ENCODE peak calls at places on chromosomes 11 and 22, in seven cellular contexts. R, E, X, K, J, H and P are unnamed samples.
A peak's percentile ranks its signal among the peaks of the same experiment; 100 is the strongest.

GRCh38 chr11:126722956-126723664 is 277.5 kb downstream of the KIRREL3 start:
- DNase-seq in J (no peak), E (no peak), X (no peak), H (no peak), R (no peak), K (no peak), P (no peak)

GRCh38 chr22:44458044-44459020 is 39.7 kb downstream of the RTL6 start:
- DNase-seq in X (no peak), J (no peak), H (no peak), E (no peak), K (no peak), R (no peak), P (no peak)

GRCh38 chr22:25908755-25909154 is 166.8 kb downstream of the MYO18B start:
- DNase-seq in E (no peak), R (no peak), K (no peak), X (no peak), J (no peak), H (no peak), P (no peak)

GRCh38 chr11:122209619-122210377 is 93.8 kb upstream of the BLID start:
- DNase-seq in X (no peak), H (no peak), E (no peak), R (no peak), J (no peak), K (peak; percentile 75), P (peak; percentile 46)

GRCh38 chr11:105226062-105226461 is 86.5 kb upstream of the CARD18 start:
- DNase-seq in K (no peak), E (no peak), J (no peak), H (no peak), R (no peak), X (no peak), P (no peak)

GRCh38 chr22:27461470-27461869 is 340.1 kb downstream of the MN1 start:
- DNase-seq in K (peak; percentile 10), E (no peak), X (peak; percentile 85), J (no peak), R (no peak), H (no peak), P (no peak)

GRCh38 chr11:20213790-20214189 is 53.5 kb upstream of the DBX1 start:
- DNase-seq in E (no peak), R (no peak), H (no peak), K (no peak), X (no peak), J (no peak), P (no peak)

GRCh38 chr11:28105869-28106268 is 2.1 kb downstream of the KIF18A start:
- DNase-seq in R (no peak), J (no peak), X (no peak), K (no peak), E (no peak), H (no peak), P (no peak)

GRCh38 chr11:3134651-3135490 is 30.2 kb downstream of the OSBPL5 start:
- DNase-seq in E (no peak), J (no peak), K (no peak), R (no peak), X (no peak), H (no peak), P (no peak)

GRCh38 chr11:90204832-90205646 is 17.8 kb downstream of the CHORDC1 start:
- DNase-seq in J (no peak), X (no peak), K (no peak), E (peak; percentile 39), R (no peak), H (peak; percentile 35), P (peak; percentile 12)

GRCh38 chr11:77136074-77136473 is 8.0 kb downstream of the MYO7A start:
- DNase-seq in J (no peak), K (no peak), H (no peak), E (no peak), R (no peak), X (no peak), P (no peak)

GRCh38 chr22:31296258-31296657 is 4.0 kb upstream of the PIK3IP1 start:
- DNase-seq in E (no peak), J (no peak), R (no peak), K (no peak), H (no peak), X (no peak), P (no peak)

GRCh38 chr22:39723899-39724351 is 153.4 kb downstream of the CACNA1I start:
- DNase-seq in X (no peak), E (peak; percentile 12), J (no peak), R (peak; percentile 25), K (no peak), H (peak; percentile 69), P (no peak)

GRCh38 chr11:48094643-48095339 is 114.4 kb downstream of the PTPRJ start:
- DNase-seq in X (no peak), K (no peak), R (no peak), H (no peak), E (no peak), J (no peak), P (no peak)

GRCh38 chr11:48093795-48094642 is 113.7 kb downstream of the PTPRJ start:
- DNase-seq in R (no peak), E (no peak), H (no peak), J (no peak), K (no peak), X (no peak), P (no peak)

GRCh38 chr11:48098024-48098423 is 117.7 kb downstream of the PTPRJ start:
- DNase-seq in K (no peak), J (no peak), E (no peak), R (no peak), X (no peak), H (no peak), P (no peak)

GRCh38 chr11:48095779-48096470 is 115.6 kb downstream of the PTPRJ start:
- DNase-seq in K (no peak), R (no peak), X (no peak), H (no peak), E (no peak), J (no peak), P (no peak)

DNA sequence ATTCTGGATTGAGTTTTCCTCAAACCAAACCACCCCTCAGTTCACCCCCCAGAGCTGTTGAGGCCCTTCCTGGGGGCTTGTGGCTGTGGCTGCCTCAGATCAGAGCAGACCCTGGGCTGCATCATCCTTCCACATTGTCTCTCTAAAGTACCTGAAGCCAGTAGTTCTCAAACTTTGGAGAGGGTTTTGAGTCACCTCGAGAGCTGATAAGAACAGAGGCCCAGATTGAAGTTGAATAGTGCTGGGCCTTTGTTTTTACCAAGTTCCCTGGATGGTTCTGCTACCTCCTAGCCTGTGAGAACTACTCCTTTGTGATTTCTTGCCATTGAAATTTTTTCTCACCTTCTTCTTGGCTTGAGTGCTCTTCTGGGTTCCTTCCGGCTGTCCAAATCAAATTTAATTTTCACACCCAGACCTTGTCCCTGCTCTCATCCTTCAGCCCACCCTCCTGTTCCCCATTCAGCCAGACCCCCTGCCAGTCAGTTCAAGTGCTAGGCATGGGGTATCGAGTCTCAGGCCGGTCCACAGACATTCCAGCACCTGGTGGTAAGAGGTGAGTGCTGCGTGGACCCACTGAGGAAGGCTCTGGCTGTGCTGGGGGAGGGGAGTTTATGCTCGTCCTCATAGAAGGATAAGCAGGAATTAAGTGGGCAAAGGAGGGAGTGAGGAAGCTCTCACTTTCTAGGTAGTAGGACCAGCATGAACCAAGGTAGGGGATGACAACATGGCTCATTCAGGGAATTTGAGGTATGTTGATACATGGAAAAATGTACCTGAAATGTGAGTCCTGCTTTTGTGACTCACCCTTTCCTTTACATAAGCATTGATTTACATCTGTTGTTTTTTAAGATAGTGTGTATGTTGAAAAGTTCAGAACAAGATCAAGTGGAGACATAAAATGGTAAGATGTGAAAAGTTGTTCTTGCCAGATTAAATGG is 116.5 kb downstream of the PTPRJ start:
- DNase-seq in J (no peak), K (no peak), H (no peak), R (no peak), X (no peak), E (peak; percentile 35), P (no peak)
- H3K27ac ChIP-seq in J (no peak overlapping the region), K (no peak overlapping the region), H (no peak overlapping the region), R (peak overlapping the region; percentile 26), X (no peak overlapping the region), E (no peak overlapping the region), P (no peak overlapping the region)

DNA sequence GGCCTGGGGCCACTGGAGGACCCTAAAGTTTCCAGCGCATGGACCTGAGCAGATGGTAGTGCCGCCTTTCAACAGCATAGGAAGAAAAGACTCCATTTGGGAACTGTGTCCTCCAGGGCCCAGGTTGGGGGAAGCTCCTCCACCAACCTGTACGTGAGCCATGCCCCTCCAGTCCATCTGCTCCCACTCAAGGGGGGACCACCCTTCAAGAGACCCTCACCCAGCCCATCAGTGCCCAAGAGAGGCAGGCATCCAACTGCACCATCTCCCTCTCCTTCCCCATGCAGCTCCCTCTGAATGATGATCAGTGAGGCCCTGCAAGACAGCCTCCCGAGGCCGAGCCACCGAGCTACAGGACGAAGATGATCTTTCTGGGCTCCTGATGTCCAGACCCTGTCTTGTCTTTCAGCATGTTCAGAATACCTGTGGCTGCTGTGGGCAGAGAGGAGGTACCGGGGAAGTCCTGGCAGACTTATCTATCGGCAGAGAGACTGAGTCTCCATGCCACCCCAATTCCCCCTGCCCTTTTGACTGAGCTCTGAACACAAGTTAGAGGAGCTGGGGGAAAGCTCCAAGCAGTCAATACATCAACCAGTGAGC is 25.0 kb upstream of the JAM3 start:
- DNase-seq in R (no peak), H (no peak), X (no peak), K (no peak), J (no peak), E (no peak), P (no peak)
- H3K4me1 ChIP-seq in R (peaks cover 63% of the 10 kb centered on the region), H (no peaks in the 10 kb centered on the region), X (no peaks in the 10 kb centered on the region), K (peaks cover 33% of the 10 kb centered on the region), J (no peaks in the 10 kb centered on the region), E (peaks cover 5% of the 10 kb centered on the region), P (no peaks in the 10 kb centered on the region)

DNA sequence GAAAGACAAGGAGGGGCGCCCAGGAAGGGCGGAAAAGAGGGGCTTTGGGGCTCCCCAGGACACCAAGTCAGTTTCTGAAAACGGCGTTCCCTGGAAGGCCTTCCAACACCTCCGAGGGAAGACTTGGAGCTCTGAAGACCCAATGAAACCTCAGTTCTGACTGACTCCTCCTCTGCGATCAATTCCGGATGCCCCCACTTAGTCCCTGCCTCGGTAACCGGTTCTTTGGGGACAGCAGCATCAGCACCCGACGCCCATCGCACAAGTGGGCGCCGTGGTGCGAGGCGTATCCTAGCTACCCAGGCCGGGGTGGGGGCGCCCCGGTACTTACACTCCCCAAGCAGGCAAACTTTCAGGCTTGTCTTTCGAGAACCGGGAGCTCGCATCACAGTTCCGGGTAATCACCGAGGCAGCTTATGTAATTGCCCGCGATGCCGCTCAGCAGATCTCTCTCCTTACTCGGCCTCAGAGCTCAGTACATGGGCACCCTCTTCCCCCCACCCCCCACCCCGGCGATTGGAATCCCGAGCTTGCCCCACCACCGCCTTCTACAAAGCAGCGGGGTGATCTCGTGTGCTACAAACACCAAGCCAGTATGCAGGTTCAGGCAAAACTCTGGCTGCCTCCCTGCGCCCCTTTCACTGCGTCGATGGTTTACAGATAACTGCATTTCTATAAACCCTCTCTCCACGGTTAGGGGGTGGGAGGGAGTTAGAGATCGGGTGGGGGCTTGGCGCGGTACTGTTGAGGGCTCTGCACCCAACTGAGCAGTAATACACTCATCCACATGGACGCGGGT is 2.0 kb downstream of the TENM4 start:
- DNase-seq in H (no peak), J (no peak), E (no peak), R (no peak), X (peak; percentile 54), K (no peak), P (peak; percentile 30)
- H3K27ac ChIP-seq in H (no peak overlapping the region), J (no peak overlapping the region), E (no peak overlapping the region), R (peak overlapping the region; percentile 34), X (no peak overlapping the region), K (peak overlapping the region; percentile 88), P (no peak overlapping the region)

GRCh38 chr11:102469196-102469821 is 16.7 kb upstream of the TMEM123 start:
- DNase-seq in R (no peak), E (no peak), X (no peak), K (no peak), J (no peak), H (no peak), P (peak; percentile 38)
- H3K4me1 ChIP-seq in R (peaks cover 30% of the 10 kb centered on the region), E (peaks cover 14% of the 10 kb centered on the region), X (no peaks in the 10 kb centered on the region), K (peaks cover 15% of the 10 kb centered on the region), J (peaks cover 58% of the 10 kb centered on the region), H (peaks cover 7% of the 10 kb centered on the region), P (peaks cover 36% of the 10 kb centered on the region)

GRCh38 chr22:30275625-30276024 is 9.0 kb upstream of the OSM start:
- DNase-seq in H (peak; percentile 32), J (peak; percentile 28), X (no peak), R (no peak), E (no peak), K (no peak), P (no peak)
- H3K27ac ChIP-seq in H (no peak overlapping the region), J (no peak overlapping the region), X (no peak overlapping the region), R (no peak overlapping the region), E (no peak overlapping the region), K (no peak overlapping the region), P (no peak overlapping the region)